ENCODE peak calls at places on chromosomes 4 and X, in four cellular contexts. One of them, this sample, is unnamed.

GRCh38 chr4:3135155-3136011 is 60.9 kb downstream of the HTT start:
- DNase-seq in PC-3: no peak
- DNase-seq in mammary epithelial cell: no peak
- DNase-seq in left lung: no peak
- DNase-seq in this sample: no peak

GRCh38 chrX:154695913-154696312 is 42.5 kb upstream of the CTAG2 start:
- DNase-seq in left lung: no peak
- DNase-seq in mammary epithelial cell: no peak
- DNase-seq in PC-3: no peak
- DNase-seq in this sample: no peak

GRCh38 chr4:19987746-19988145 is 264.0 kb upstream of the SLIT2 start:
- DNase-seq in PC-3: peak; percentile 49
- DNase-seq in left lung: no peak
- DNase-seq in mammary epithelial cell: no peak
- DNase-seq in this sample: no peak

GRCh38 chrX:34884693-34885277 is 57.8 kb upstream of the FAM47B start:
- DNase-seq in mammary epithelial cell: peak; percentile 80
- DNase-seq in left lung: no peak
- DNase-seq in PC-3: peak; percentile 71
- DNase-seq in this sample: peak; percentile 59

GRCh38 chr4:39932776-39933402 is 44.8 kb downstream of the PDS5A start:
- DNase-seq in PC-3: no peak
- DNase-seq in mammary epithelial cell: no peak
- DNase-seq in left lung: no peak
- DNase-seq in this sample: no peak

GRCh38 chr4:138751290-138751689 is 264.3 kb upstream of the NOCT start:
- DNase-seq in PC-3: no peak
- DNase-seq in left lung: no peak
- DNase-seq in mammary epithelial cell: no peak
- DNase-seq in this sample: no peak

GRCh38 chrX:17689971-17690409 is 47.3 kb upstream of the SCML1 start:
- DNase-seq in left lung: no peak
- DNase-seq in PC-3: peak; percentile 77
- DNase-seq in mammary epithelial cell: peak; percentile 49
- DNase-seq in this sample: peak; percentile 28

GRCh38 chr4:98469776-98470175 is 188.6 kb downstream of the TSPAN5 start:
- DNase-seq in PC-3: no peak
- DNase-seq in mammary epithelial cell: no peak
- DNase-seq in left lung: no peak
- DNase-seq in this sample: no peak

GRCh38 chrX:103155201-103155600 is 59.7 kb upstream of the BEX4 start:
- DNase-seq in left lung: no peak
- DNase-seq in mammary epithelial cell: no peak
- DNase-seq in PC-3: no peak
- DNase-seq in this sample: no peak

GRCh38 chr4:704198-704891 is 1.3 kb upstream of the PCGF3 start:
- DNase-seq in PC-3: no peak
- DNase-seq in mammary epithelial cell: no peak
- DNase-seq in left lung: peak; percentile 85
- DNase-seq in this sample: no peak
- TF ChIP-seq CTCF in PC-3: no peak
- TF ChIP-seq CTCF in mammary epithelial cell: no peak
- TF ChIP-seq CTCF in left lung: no peak
- TF ChIP-seq CTCF in this sample: no peak

GRCh38 chr4:116881077-116881476 is 204.3 kb downstream of the TRAM1L1 start:
- DNase-seq in mammary epithelial cell: no peak
- DNase-seq in left lung: no peak
- DNase-seq in PC-3: no peak
- DNase-seq in this sample: no peak
- H3K4me3 ChIP-seq in mammary epithelial cell: no peak overlapping the region
- H3K4me3 ChIP-seq in left lung: no peak overlapping the region
- H3K4me3 ChIP-seq in PC-3: no peak overlapping the region
- H3K4me3 ChIP-seq in this sample: no peak overlapping the region

GRCh38 chrX:11478036-11478435 is 184.8 kb downstream of the AMELX start:
- DNase-seq in left lung: no peak
- DNase-seq in mammary epithelial cell: no peak
- DNase-seq in PC-3: peak; percentile 62
- DNase-seq in this sample: no peak
- H3K36me3 ChIP-seq in left lung: no peaks in the 10 kb centered on the region
- H3K36me3 ChIP-seq in mammary epithelial cell: no peaks in the 10 kb centered on the region
- H3K36me3 ChIP-seq in PC-3: no peaks in the 10 kb centered on the region
- H3K36me3 ChIP-seq in this sample: no peaks in the 10 kb centered on the region

DNA sequence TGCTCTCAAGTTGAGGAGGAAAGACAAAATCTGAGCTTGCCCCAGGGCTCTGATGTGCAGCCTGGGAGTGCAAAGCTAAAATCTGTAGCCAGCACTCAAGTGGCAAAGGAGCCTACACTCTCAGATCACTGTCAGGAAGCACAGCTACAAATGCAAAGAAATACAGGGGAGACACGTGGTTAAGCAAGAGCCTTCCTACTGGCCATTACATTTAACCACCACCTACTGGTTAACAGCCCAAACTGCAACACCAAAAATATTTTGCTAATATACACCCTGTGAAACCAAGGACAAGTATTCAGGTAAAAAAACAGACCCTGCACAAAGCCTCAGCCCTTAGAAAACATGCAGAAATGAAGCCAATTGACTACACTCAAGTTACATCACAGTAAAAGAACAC is 170.4 kb upstream of the FGF16 start:
- DNase-seq in mammary epithelial cell: no peak
- DNase-seq in PC-3: peak; percentile 5
- DNase-seq in left lung: no peak
- DNase-seq in this sample: no peak
- TF ChIP-seq CTCF in mammary epithelial cell: no peak
- TF ChIP-seq CTCF in PC-3: peak; percentile 39
- TF ChIP-seq CTCF in left lung: no peak
- TF ChIP-seq CTCF in this sample: no peak

GRCh38 chr4:23887989-23888388 is 1.9 kb downstream of the PPARGC1A start:
- DNase-seq in left lung: no peak
- DNase-seq in mammary epithelial cell: no peak
- DNase-seq in PC-3: no peak
- DNase-seq in this sample: no peak

GRCh38 chr4:23890369-23891063 is 669 bp upstream of the PPARGC1A start:
- DNase-seq in left lung: no peak
- DNase-seq in mammary epithelial cell: no peak
- DNase-seq in PC-3: no peak
- DNase-seq in this sample: no peak

GRCh38 chr4:23888421-23889319 is 1.2 kb downstream of the PPARGC1A start:
- DNase-seq in mammary epithelial cell: peak; percentile 26
- DNase-seq in PC-3: no peak
- DNase-seq in left lung: no peak
- DNase-seq in this sample: no peak

GRCh38 chr4:23889814-23890269 is at the start of gene PPARGC1A:
- DNase-seq in mammary epithelial cell: peak; percentile 16
- DNase-seq in left lung: no peak
- DNase-seq in PC-3: no peak
- DNase-seq in this sample: peak; percentile 59

DNA sequence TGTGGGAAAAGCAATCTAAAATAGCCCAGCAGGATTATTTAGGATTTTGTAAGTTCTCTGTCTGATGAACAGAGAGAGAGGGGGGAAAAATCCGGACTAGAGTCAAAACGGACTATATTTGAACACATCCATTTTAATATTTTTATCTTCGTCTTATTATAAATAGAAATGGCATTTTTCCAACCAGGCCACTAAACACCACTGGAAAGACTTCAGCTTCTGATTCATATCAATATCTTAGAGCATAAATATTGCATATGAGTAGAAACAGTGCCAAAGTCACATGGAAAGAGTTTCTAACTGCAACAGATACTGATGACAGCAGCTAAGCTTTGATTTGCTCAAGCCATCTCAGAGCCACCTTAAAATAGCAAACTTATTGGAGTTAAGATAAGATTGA is 479 bp downstream of the PPARGC1A start:
- DNase-seq in mammary epithelial cell: peak; percentile 2
- DNase-seq in PC-3: no peak
- DNase-seq in left lung: no peak
- DNase-seq in this sample: no peak
- H3K4me3 ChIP-seq in mammary epithelial cell: peak overlapping the region; percentile 45
- H3K4me3 ChIP-seq in PC-3: no peak overlapping the region
- H3K4me3 ChIP-seq in left lung: peak overlapping the region; percentile 37
- H3K4me3 ChIP-seq in this sample: peak overlapping the region; percentile 64

GRCh38 chrX:13719192-13719856 is 15.1 kb downstream of the TRAPPC2 start:
- DNase-seq in mammary epithelial cell: no peak
- DNase-seq in left lung: no peak
- DNase-seq in PC-3: no peak
- DNase-seq in this sample: no peak
- H3K36me3 ChIP-seq in mammary epithelial cell: peaks cover 36% of the 10 kb centered on the region
- H3K36me3 ChIP-seq in left lung: peaks cover 14% of the 10 kb centered on the region
- H3K36me3 ChIP-seq in PC-3: peaks cover 38% of the 10 kb centered on the region
- H3K36me3 ChIP-seq in this sample: no peaks in the 10 kb centered on the region

This sample was measured in kidney epithelial cell.